ENCODE peak calls at places on chromosomes 11 and 22, in nine cellular contexts. One of them, this sample, is unnamed. For H3K4me1, the result is how much of the 10 kb centered on the place peaks cover.

GRCh38 chr11:73384871-73385692 is 8.9 kb downstream of the RELT start:
- DNase-seq in testis: peak
- DNase-seq in sigmoid colon: peak
- DNase-seq in ovary: no peak
- DNase-seq in suprapubic skin: no peak
- DNase-seq in right lobe of liver: peak
- DNase-seq in A549: no peak
- DNase-seq in HepG2: no peak
- DNase-seq in heart left ventricle: peak
- DNase-seq in this sample: peak

GRCh38 chr22:46286006-46286405 is 10.7 kb upstream of the GTSE1 start:
- DNase-seq in heart left ventricle: no peak
- DNase-seq in right lobe of liver: no peak
- DNase-seq in sigmoid colon: no peak
- DNase-seq in ovary: no peak
- DNase-seq in suprapubic skin: no peak
- DNase-seq in HepG2: no peak
- DNase-seq in A549: no peak
- DNase-seq in testis: no peak
- DNase-seq in this sample: no peak

GRCh38 chr11:132551011-132551410 is 981.3 kb downstream of the OPCML start:
- DNase-seq in suprapubic skin: no peak
- DNase-seq in ovary: no peak
- DNase-seq in sigmoid colon: no peak
- DNase-seq in heart left ventricle: no peak
- DNase-seq in testis: no peak
- DNase-seq in HepG2: no peak
- DNase-seq in right lobe of liver: no peak
- DNase-seq in A549: no peak
- DNase-seq in this sample: no peak

GRCh38 chr22:36986242-36986821 is 32.9 kb downstream of the TST start:
- DNase-seq in sigmoid colon: no peak
- DNase-seq in ovary: no peak
- DNase-seq in suprapubic skin: no peak
- DNase-seq in testis: peak
- DNase-seq in A549: peak
- DNase-seq in right lobe of liver: no peak
- DNase-seq in heart left ventricle: no peak
- DNase-seq in HepG2: no peak
- DNase-seq in this sample: no peak

GRCh38 chr11:33055361-33055760 is 16.0 kb downstream of the TCP11L1 start:
- DNase-seq in HepG2: no peak
- DNase-seq in sigmoid colon: no peak
- DNase-seq in heart left ventricle: no peak
- DNase-seq in right lobe of liver: no peak
- DNase-seq in suprapubic skin: no peak
- DNase-seq in A549: no peak
- DNase-seq in ovary: no peak
- DNase-seq in testis: no peak
- DNase-seq in this sample: no peak

GRCh38 chr11:69270929-69271328 is 23.0 kb upstream of the MYEOV start:
- DNase-seq in heart left ventricle: no peak
- DNase-seq in A549: no peak
- DNase-seq in suprapubic skin: no peak
- DNase-seq in testis: no peak
- DNase-seq in right lobe of liver: no peak
- DNase-seq in ovary: no peak
- DNase-seq in sigmoid colon: no peak
- DNase-seq in HepG2: no peak
- DNase-seq in this sample: peak

GRCh38 chr11:10658621-10659338 is 34.8 kb downstream of the IRAG1 start:
- DNase-seq in HepG2: no peak
- DNase-seq in ovary: no peak
- DNase-seq in right lobe of liver: no peak
- DNase-seq in suprapubic skin: no peak
- DNase-seq in A549: no peak
- DNase-seq in sigmoid colon: peak
- DNase-seq in heart left ventricle: no peak
- DNase-seq in testis: no peak
- DNase-seq in this sample: peak

GRCh38 chr22:41231369-41231768 is 9.4 kb downstream of the CHADL start:
- DNase-seq in ovary: no peak
- DNase-seq in suprapubic skin: no peak
- DNase-seq in testis: no peak
- DNase-seq in sigmoid colon: no peak
- DNase-seq in HepG2: no peak
- DNase-seq in right lobe of liver: no peak
- DNase-seq in A549: no peak
- DNase-seq in heart left ventricle: no peak
- DNase-seq in this sample: no peak

GRCh38 chr11:34830035-34830434 is 86.1 kb downstream of the APIP start:
- DNase-seq in A549: no peak
- DNase-seq in testis: no peak
- DNase-seq in HepG2: no peak
- DNase-seq in ovary: no peak
- DNase-seq in sigmoid colon: no peak
- DNase-seq in right lobe of liver: no peak
- DNase-seq in heart left ventricle: no peak
- DNase-seq in suprapubic skin: no peak
- DNase-seq in this sample: no peak

GRCh38 chr11:31340903-31341572 is 28.5 kb downstream of the DCDC1 start:
- DNase-seq in right lobe of liver: no peak
- DNase-seq in suprapubic skin: no peak
- DNase-seq in ovary: no peak
- DNase-seq in heart left ventricle: no peak
- DNase-seq in A549: peak
- DNase-seq in HepG2: peak
- DNase-seq in sigmoid colon: no peak
- DNase-seq in testis: peak
- DNase-seq in this sample: no peak

GRCh38 chr11:89491141-89491690 is at the start of gene NOX4:
- DNase-seq in right lobe of liver: peak
- DNase-seq in ovary: peak
- DNase-seq in HepG2: no peak
- DNase-seq in testis: peak
- DNase-seq in A549: no peak
- DNase-seq in heart left ventricle: peak
- DNase-seq in sigmoid colon: peak
- DNase-seq in suprapubic skin: peak
- DNase-seq in this sample: peak

GRCh38 chr22:49971232-49972162 is 10.9 kb downstream of the PIM3 start:
- DNase-seq in A549: peak
- DNase-seq in HepG2: no peak
- DNase-seq in sigmoid colon: peak
- DNase-seq in testis: peak
- DNase-seq in heart left ventricle: peak
- DNase-seq in ovary: peak
- DNase-seq in right lobe of liver: peak
- DNase-seq in suprapubic skin: peak
- DNase-seq in this sample: peak

GRCh38 chr11:134500621-134501020 is 88.6 kb upstream of the B3GAT1 start:
- DNase-seq in A549: no peak
- DNase-seq in suprapubic skin: no peak
- DNase-seq in ovary: peak
- DNase-seq in HepG2: no peak
- DNase-seq in right lobe of liver: no peak
- DNase-seq in sigmoid colon: no peak
- DNase-seq in heart left ventricle: no peak
- DNase-seq in testis: no peak
- DNase-seq in this sample: no peak

GRCh38 chr11:74970852-74971395 is 17.8 kb upstream of the NEU3 start:
- DNase-seq in suprapubic skin: no peak
- DNase-seq in A549: no peak
- DNase-seq in HepG2: no peak
- DNase-seq in testis: no peak
- DNase-seq in sigmoid colon: no peak
- DNase-seq in ovary: no peak
- DNase-seq in right lobe of liver: no peak
- DNase-seq in heart left ventricle: no peak
- DNase-seq in this sample: no peak

GRCh38 chr22:49699928-49700498 is 127.7 kb downstream of the BRD1 start:
- DNase-seq in A549: no peak
- DNase-seq in right lobe of liver: no peak
- DNase-seq in testis: no peak
- DNase-seq in heart left ventricle: no peak
- DNase-seq in suprapubic skin: peak
- DNase-seq in ovary: no peak
- DNase-seq in HepG2: no peak
- DNase-seq in sigmoid colon: no peak
- DNase-seq in this sample: no peak

GRCh38 chr11:74925281-74925680 is 23.6 kb downstream of the XRRA1 start:
- DNase-seq in testis: no peak
- DNase-seq in suprapubic skin: no peak
- DNase-seq in heart left ventricle: no peak
- DNase-seq in A549: no peak
- DNase-seq in right lobe of liver: no peak
- DNase-seq in sigmoid colon: no peak
- DNase-seq in ovary: no peak
- DNase-seq in HepG2: no peak
- DNase-seq in this sample: no peak

GRCh38 chr11:3046190-3046589 is 11.0 kb downstream of the CARS1 start:
- DNase-seq in testis: no peak
- DNase-seq in ovary: no peak
- DNase-seq in right lobe of liver: no peak
- DNase-seq in sigmoid colon: no peak
- DNase-seq in HepG2: no peak
- DNase-seq in suprapubic skin: no peak
- DNase-seq in A549: peak
- DNase-seq in heart left ventricle: no peak
- DNase-seq in this sample: no peak

GRCh38 chr11:21659961-21660360 is 532.9 kb upstream of the ANO5 start:
- DNase-seq in sigmoid colon: no peak
- DNase-seq in heart left ventricle: no peak
- DNase-seq in right lobe of liver: no peak
- DNase-seq in A549: no peak
- DNase-seq in HepG2: no peak
- DNase-seq in ovary: no peak
- DNase-seq in testis: no peak
- DNase-seq in suprapubic skin: no peak
- DNase-seq in this sample: no peak

GRCh38 chr22:28799125-28799833 is 1.1 kb downstream of the XBP1 start:
- DNase-seq in HepG2: peak
- DNase-seq in heart left ventricle: no peak
- DNase-seq in sigmoid colon: peak
- DNase-seq in A549: peak
- DNase-seq in suprapubic skin: peak
- DNase-seq in testis: peak
- DNase-seq in ovary: peak
- DNase-seq in right lobe of liver: no peak
- DNase-seq in this sample: no peak

GRCh38 chr22:25546751-25547150 is 17.7 kb upstream of the GRK3 start:
- DNase-seq in right lobe of liver: no peak
- DNase-seq in HepG2: no peak
- DNase-seq in sigmoid colon: no peak
- DNase-seq in A549: no peak
- DNase-seq in testis: no peak
- DNase-seq in ovary: no peak
- DNase-seq in heart left ventricle: no peak
- DNase-seq in suprapubic skin: no peak
- DNase-seq in this sample: no peak

GRCh38 chr11:10807629-10808552 is 835 bp downstream of the EIF4G2 start:
- DNase-seq in HepG2: peak
- DNase-seq in ovary: peak
- DNase-seq in sigmoid colon: peak
- DNase-seq in suprapubic skin: peak
- DNase-seq in A549: peak
- DNase-seq in right lobe of liver: peak
- DNase-seq in testis: peak
- DNase-seq in heart left ventricle: peak
- DNase-seq in this sample: peak

GRCh38 chr11:45872513-45873356 is 12.7 kb upstream of the MAPK8IP1 start:
- DNase-seq in sigmoid colon: no peak
- DNase-seq in A549: peak
- DNase-seq in ovary: no peak
- DNase-seq in HepG2: peak
- DNase-seq in testis: peak
- DNase-seq in right lobe of liver: no peak
- DNase-seq in suprapubic skin: no peak
- DNase-seq in heart left ventricle: peak
- DNase-seq in this sample: peak

GRCh38 chr11:8768625-8769333 is 86.2 kb downstream of the RPL27A start:
- DNase-seq in heart left ventricle: peak
- DNase-seq in HepG2: peak
- DNase-seq in sigmoid colon: no peak
- DNase-seq in A549: peak
- DNase-seq in testis: peak
- DNase-seq in right lobe of liver: no peak
- DNase-seq in ovary: no peak
- DNase-seq in suprapubic skin: no peak
- DNase-seq in this sample: peak
- TF ChIP-seq POLR2A in heart left ventricle: no peak
- TF ChIP-seq POLR2A in HepG2: no peak
- TF ChIP-seq POLR2A in sigmoid colon: no peak
- TF ChIP-seq POLR2A in A549: no peak
- TF ChIP-seq POLR2A in testis: no peak
- TF ChIP-seq POLR2A in right lobe of liver: no peak
- TF ChIP-seq POLR2A in ovary: no peak
- TF ChIP-seq POLR2A in suprapubic skin: no peak
- TF ChIP-seq POLR2A in this sample: no peak

DNA sequence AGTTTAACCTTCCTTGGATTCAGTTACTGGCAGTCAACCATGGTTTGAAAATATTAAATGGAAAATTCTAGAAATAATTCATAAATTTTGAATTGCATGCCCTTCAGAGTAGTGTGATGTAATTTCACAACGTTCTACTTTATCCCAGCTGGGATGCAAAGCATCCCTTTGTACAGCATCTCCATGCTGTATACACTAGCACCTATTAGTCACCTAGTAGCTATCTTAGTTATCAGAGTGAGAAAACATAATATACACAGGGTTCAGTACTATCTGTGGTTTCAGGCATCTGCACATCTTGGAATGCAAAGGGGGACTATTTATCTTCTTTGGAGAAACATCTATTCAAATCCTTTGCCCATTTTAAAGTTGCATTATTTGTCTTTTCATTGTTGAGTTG is 30.8 kb downstream of the CBL start:
- DNase-seq in heart left ventricle: no peak
- DNase-seq in ovary: no peak
- DNase-seq in sigmoid colon: no peak
- DNase-seq in A549: no peak
- DNase-seq in HepG2: no peak
- DNase-seq in testis: no peak
- DNase-seq in right lobe of liver: no peak
- DNase-seq in suprapubic skin: no peak
- DNase-seq in this sample: no peak
- H3K4me1 ChIP-seq in heart left ventricle: under half
- H3K4me1 ChIP-seq in ovary: under half
- H3K4me1 ChIP-seq in sigmoid colon: under half
- H3K4me1 ChIP-seq in A549: under half
- H3K4me1 ChIP-seq in HepG2: under half
- H3K4me1 ChIP-seq in testis: under half
- H3K4me1 ChIP-seq in right lobe of liver: under half
- H3K4me1 ChIP-seq in suprapubic skin: under half
- H3K4me1 ChIP-seq in this sample: under half

GRCh38 chr11:63553759-63554158 is 9.4 kb downstream of the PLAAT2 start:
- DNase-seq in heart left ventricle: no peak
- DNase-seq in HepG2: no peak
- DNase-seq in sigmoid colon: peak
- DNase-seq in right lobe of liver: no peak
- DNase-seq in suprapubic skin: no peak
- DNase-seq in A549: no peak
- DNase-seq in testis: peak
- DNase-seq in ovary: no peak
- DNase-seq in this sample: no peak
- TF ChIP-seq POLR2A in heart left ventricle: no peak
- TF ChIP-seq POLR2A in HepG2: no peak
- TF ChIP-seq POLR2A in sigmoid colon: no peak
- TF ChIP-seq POLR2A in right lobe of liver: no peak
- TF ChIP-seq POLR2A in suprapubic skin: no peak
- TF ChIP-seq POLR2A in A549: no peak
- TF ChIP-seq POLR2A in testis: no peak
- TF ChIP-seq POLR2A in ovary: no peak
- TF ChIP-seq POLR2A in this sample: no peak

GRCh38 chr11:119545978-119546915 is 123.3 kb upstream of the THY1 start:
- DNase-seq in heart left ventricle: no peak
- DNase-seq in HepG2: no peak
- DNase-seq in testis: no peak
- DNase-seq in ovary: no peak
- DNase-seq in A549: no peak
- DNase-seq in suprapubic skin: no peak
- DNase-seq in sigmoid colon: no peak
- DNase-seq in right lobe of liver: no peak
- DNase-seq in this sample: no peak
- H3K4me1 ChIP-seq in heart left ventricle: under half
- H3K4me1 ChIP-seq in HepG2: under half
- H3K4me1 ChIP-seq in testis: under half
- H3K4me1 ChIP-seq in ovary: under half
- H3K4me1 ChIP-seq in A549: under half
- H3K4me1 ChIP-seq in suprapubic skin: under half
- H3K4me1 ChIP-seq in sigmoid colon: under half
- H3K4me1 ChIP-seq in right lobe of liver: under half
- H3K4me1 ChIP-seq in this sample: under half

This sample was measured in thyroid gland.